ENCODE peak calls at places on chromosome 5, in seven cellular contexts. Y is fibroblast of lung, P is sigmoid colon, O is NT2/D1, N is gastrocnemius medialis, X is adrenal gland, R is PC-3. W is an unnamed sample. For H3K4me1, the result is how much of the 10 kb centered on the place peaks cover.

GRCh38 chr5:132772291-132773070 is 4.6 kb downstream of the SEPTIN8 start:
- DNase-seq in N (no peak), X (no peak), O (no peak), Y (no peak), R (no peak), P (peak), W (no peak)

GRCh38 chr5:149422429-149423286 is 43.6 kb upstream of the IL17B start:
- DNase-seq in Y (peak), N (no peak), P (peak), X (peak), R (no peak), O (no peak), W (no peak)

GRCh38 chr5:56534102-56534501 is 281.2 kb upstream of the MAP3K1 start:
- DNase-seq in Y (no peak), P (no peak), X (no peak), N (no peak), R (peak), O (no peak), W (no peak)

GRCh38 chr5:657570-657969 is 35.6 kb downstream of the TPPP start:
- DNase-seq in X (no peak), O (no peak), P (peak), N (no peak), R (peak), Y (peak), W (no peak)

GRCh38 chr5:14243768-14244167 is 100.6 kb downstream of the TRIO start:
- DNase-seq in O (no peak), R (no peak), Y (no peak), N (no peak), X (no peak), P (no peak), W (no peak)

GRCh38 chr5:538801-539468 is 14.7 kb upstream of the SLC9A3 start:
- DNase-seq in Y (no peak), O (no peak), R (no peak), P (peak), X (no peak), N (no peak), W (no peak)

GRCh38 chr5:143053780-143054179 is 283.6 kb downstream of the ARHGAP26 start:
- DNase-seq in N (no peak), R (no peak), P (no peak), O (no peak), X (no peak), Y (no peak), W (no peak)

GRCh38 chr5:131587541-131587940 is 47.5 kb downstream of the RAPGEF6 start:
- DNase-seq in X (no peak), Y (no peak), P (no peak), O (no peak), R (peak), N (no peak), W (no peak)

GRCh38 chr5:72860499-72860898 is 44.0 kb downstream of the TNPO1 start:
- DNase-seq in R (no peak), O (no peak), X (peak), Y (peak), P (no peak), N (peak), W (peak)

GRCh38 chr5:59759600-59760357 is 133.7 kb downstream of the PDE4D start:
- DNase-seq in O (no peak), N (no peak), R (peak), P (no peak), X (no peak), Y (peak), W (no peak)

GRCh38 chr5:131649160-131649559 is 14.1 kb upstream of the RAPGEF6 start:
- DNase-seq in O (no peak), N (no peak), X (no peak), Y (peak), R (peak), P (no peak), W (no peak)

GRCh38 chr5:155522540-155522939 is 509.0 kb downstream of the KIF4B start:
- DNase-seq in R (no peak), O (no peak), Y (no peak), N (no peak), P (no peak), X (no peak), W (no peak)

GRCh38 chr5:136686192-136686872 is 321.0 kb upstream of the TRPC7 start:
- DNase-seq in O (peak), P (no peak), R (peak), Y (peak), N (no peak), X (no peak), W (peak)

GRCh38 chr5:67319935-67320725 is 123.5 kb upstream of the CD180 start:
- DNase-seq in R (no peak), O (no peak), P (no peak), Y (no peak), N (no peak), X (no peak), W (no peak)

GRCh38 chr5:38835887-38836286 is 9.9 kb upstream of the OSMR start:
- DNase-seq in O (no peak), Y (peak), R (peak), P (no peak), X (no peak), N (no peak), W (peak)

GRCh38 chr5:158810615-158811014 is 289.1 kb downstream of the EBF1 start:
- DNase-seq in N (no peak), O (no peak), Y (no peak), X (no peak), P (no peak), R (no peak), W (no peak)

GRCh38 chr5:175444060-175444904 is at the start of gene DRD1:
- DNase-seq in X (no peak), P (no peak), R (peak), Y (peak), O (no peak), N (no peak), W (peak)

GRCh38 chr5:175464414-175465233 is 13.7 kb upstream of the SFXN1 start:
- DNase-seq in X (no peak), R (peak), Y (peak), O (no peak), P (no peak), N (no peak), W (peak)

GRCh38 chr5:113446358-113446927 is 11.7 kb upstream of the TSSK1B start:
- DNase-seq in Y (no peak), R (no peak), X (no peak), N (no peak), P (no peak), O (no peak), W (no peak)

GRCh38 chr5:82384025-82384750 is 106.0 kb upstream of the RPS23 start:
- DNase-seq in Y (no peak), N (no peak), X (peak), O (no peak), R (no peak), P (no peak), W (no peak)

GRCh38 chr5:57298985-57299491 is 125.2 kb downstream of the GPBP1 start:
- DNase-seq in N (no peak), Y (peak), P (no peak), X (peak), R (peak), O (peak), W (peak)

GRCh38 chr5:95858023-95858461 is 35.5 kb upstream of the GLRX start:
- DNase-seq in X (peak), O (no peak), R (no peak), Y (peak), P (peak), N (no peak), W (no peak)

GRCh38 chr5:36156619-36157018 is 4.7 kb downstream of the SKP2 start:
- DNase-seq in N (no peak), R (no peak), P (no peak), Y (no peak), X (no peak), O (no peak), W (no peak)

GRCh38 chr5:159774476-159775031 is 141.7 kb upstream of the ADRA1B start:
- DNase-seq in N (no peak), R (no peak), Y (no peak), P (no peak), O (peak), X (no peak), W (no peak)

GRCh38 chr5:149127394-149127955 is 13.8 kb upstream of the ABLIM3 start:
- DNase-seq in X (no peak), P (no peak), O (no peak), Y (no peak), N (no peak), R (peak), W (no peak)

GRCh38 chr5:151454889-151455288 is 7.5 kb downstream of the SLC36A1 start:
- DNase-seq in P (no peak), Y (no peak), O (no peak), X (no peak), R (no peak), N (no peak), W (no peak)

GRCh38 chr5:2272755-2273154 is 390.0 kb upstream of the IRX4 start:
- DNase-seq in R (no peak), N (no peak), X (no peak), Y (no peak), O (no peak), P (peak), W (no peak)

GRCh38 chr5:37940931-37941623 is 101.2 kb upstream of the GDNF start:
- DNase-seq in X (no peak), P (no peak), R (peak), O (no peak), Y (no peak), N (no peak), W (no peak)

GRCh38 chr5:169344629-169345028 is 43.7 kb upstream of the SLIT3 start:
- DNase-seq in P (peak), O (no peak), R (no peak), Y (no peak), X (no peak), N (no peak), W (no peak)

GRCh38 chr5:142186821-142187594 is 78.4 kb downstream of the NDFIP1 start:
- DNase-seq in P (no peak), Y (peak), X (no peak), R (peak), O (no peak), N (no peak), W (no peak)

DNA sequence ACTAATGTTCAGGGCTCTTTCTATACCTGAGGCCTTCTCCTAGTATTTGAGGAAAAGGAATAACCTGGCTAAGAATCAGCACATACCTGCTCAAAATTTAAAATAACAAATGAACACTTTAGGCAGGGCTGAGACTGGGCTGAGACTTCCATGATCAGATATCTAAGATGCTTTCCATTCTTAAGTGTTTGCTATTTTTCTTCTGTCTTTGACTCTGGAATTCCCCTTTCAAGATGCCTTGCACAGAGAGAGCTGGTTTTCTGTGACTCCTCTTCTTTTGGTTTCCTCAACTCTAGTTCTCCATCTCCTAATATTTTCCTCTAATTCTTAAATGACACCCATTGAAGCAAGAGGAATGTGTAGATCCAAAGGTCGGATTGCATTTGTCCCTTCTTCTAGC is 61.1 kb downstream of the DPYSL3 start:
- DNase-seq in P (no peak), N (no peak), R (no peak), X (no peak), Y (no peak), O (no peak), W (no peak)
- H3K4me3 ChIP-seq in P (no peak), N (no peak), R (no peak), X (no peak), Y (no peak), O (no peak), W (no peak)

GRCh38 chr5:154388842-154389241 is 57.0 kb upstream of the SAP30L start:
- DNase-seq in N (no peak), O (no peak), R (no peak), P (no peak), X (no peak), Y (no peak), W (no peak)

GRCh38 chr5:154380263-154380662 is 65.5 kb upstream of the SAP30L start:
- DNase-seq in R (no peak), N (no peak), P (no peak), Y (no peak), O (no peak), X (no peak), W (no peak)

GRCh38 chr5:154385236-154385512 is 60.6 kb upstream of the SAP30L start:
- DNase-seq in O (no peak), R (no peak), N (no peak), P (no peak), Y (no peak), X (no peak), W (peak)

GRCh38 chr5:154386952-154387629 is 58.7 kb upstream of the SAP30L start:
- DNase-seq in O (no peak), P (no peak), N (no peak), Y (no peak), R (no peak), X (no peak), W (no peak)

DNA sequence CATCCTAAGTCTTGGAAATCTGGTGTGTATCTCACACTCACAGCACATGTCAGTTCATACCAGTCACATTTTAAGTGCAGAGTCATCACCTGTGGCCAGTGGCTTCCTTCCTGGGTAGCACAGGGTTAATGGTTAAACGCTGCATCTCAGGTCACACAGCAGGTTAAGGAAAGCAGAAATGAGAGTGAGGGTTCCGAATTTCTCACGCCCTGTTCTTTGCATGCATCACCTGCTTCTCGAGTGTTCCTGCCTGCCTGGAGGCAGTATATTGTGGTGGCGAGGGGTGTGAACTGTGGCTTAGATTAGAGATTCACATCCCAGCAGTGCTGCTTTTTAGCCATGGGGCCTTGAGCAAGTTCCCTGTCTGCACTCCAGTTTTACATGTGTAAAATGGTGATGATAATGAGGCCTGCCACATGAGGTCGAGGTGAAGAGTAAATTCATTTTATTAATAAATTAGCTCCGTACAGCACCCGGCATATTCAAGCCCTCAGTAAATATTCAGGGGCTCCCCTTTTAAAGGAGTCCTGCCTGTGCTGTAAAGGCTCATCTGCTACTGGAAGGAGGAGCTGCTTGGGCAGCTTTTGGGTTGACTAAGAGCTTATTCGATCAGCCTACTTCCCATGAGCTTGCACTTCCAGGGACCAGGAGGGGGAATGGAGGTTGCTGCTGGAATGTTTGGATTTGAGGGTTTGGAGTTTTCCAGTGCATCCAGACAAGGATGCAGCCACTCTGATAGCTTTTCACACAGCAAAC is 61.1 kb upstream of the SAP30L start:
- DNase-seq in X (no peak), R (no peak), P (no peak), O (no peak), Y (no peak), N (no peak), W (no peak)
- H3K4me1 ChIP-seq in X (under half), R (under half), P (under half), O (under half), Y (under half), N (under half), W (under half)

GRCh38 chr5:15496886-15497285 is 3.1 kb upstream of the FBXL7 start:
- DNase-seq in O (no peak), N (no peak), R (no peak), X (no peak), Y (no peak), P (no peak), W (no peak)

GRCh38 chr5:15501057-15501791 is 1.2 kb downstream of the FBXL7 start:
- DNase-seq in X (peak), Y (peak), O (no peak), N (peak), P (peak), R (no peak), W (peak)

GRCh38 chr5:15502208-15502607 is 2.2 kb downstream of the FBXL7 start:
- DNase-seq in N (no peak), O (no peak), X (no peak), Y (peak), P (no peak), R (no peak), W (peak)

GRCh38 chr5:15499528-15500325 is at the start of gene FBXL7:
- DNase-seq in X (peak), O (peak), R (peak), Y (peak), P (peak), N (peak), W (peak)

GRCh38 chr5:15500326-15500958 is 462 bp downstream of the FBXL7 start:
- DNase-seq in Y (peak), O (no peak), R (no peak), P (peak), X (peak), N (peak), W (peak)
- H3K4me3 ChIP-seq in Y (peak), O (peak), R (peak), P (peak), X (peak), N (peak), W (peak)

DNA sequence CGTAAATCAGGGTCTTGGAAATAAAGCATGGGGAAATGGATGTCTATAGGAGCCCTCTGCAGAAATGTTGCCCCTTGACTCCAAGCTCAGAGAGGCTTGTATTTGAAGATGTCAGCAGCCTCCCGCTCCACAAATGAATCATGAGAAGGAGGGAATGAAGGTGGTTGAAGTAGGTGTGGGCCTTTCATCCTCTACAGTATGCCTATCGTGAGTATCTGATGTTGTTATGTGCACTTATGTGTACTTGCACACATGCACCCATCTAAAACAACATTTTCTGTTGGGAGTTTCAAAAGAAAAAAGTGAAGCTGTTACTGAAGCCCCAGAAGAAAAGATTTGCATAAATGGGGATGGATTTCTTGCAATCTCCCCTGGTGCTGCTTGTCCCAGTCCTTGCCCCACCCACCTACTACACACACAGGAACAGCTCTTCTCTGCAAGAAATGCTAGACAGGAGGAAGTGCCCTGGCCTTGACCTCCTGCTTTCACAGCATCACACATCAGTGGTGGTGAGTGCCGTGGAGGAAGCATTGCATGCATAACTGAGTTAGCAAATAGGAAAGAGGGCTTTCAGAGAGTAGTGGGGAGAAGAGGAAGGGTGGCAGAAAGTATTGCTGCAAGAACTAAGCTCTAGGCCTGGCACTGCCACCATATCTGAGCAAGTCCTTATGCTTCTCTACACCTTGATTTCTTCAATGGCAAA is 156.1 kb downstream of the SNX18 start:
- DNase-seq in R (no peak), O (no peak), Y (no peak), N (peak), P (peak), X (peak), W (no peak)
- H3K4me1 ChIP-seq in R (under half), O (under half), Y (under half), N (under half), P (under half), X (under half), W (under half)

GRCh38 chr5:61409568-61409967 is 77.5 kb downstream of the ZSWIM6 start:
- DNase-seq in O (no peak), R (peak), Y (peak), X (no peak), N (no peak), P (no peak), W (peak)
- H3K4me3 ChIP-seq in O (no peak), R (peak), Y (peak), X (no peak), N (no peak), P (no peak), W (peak)

GRCh38 chr5:116772152-116772501 is 197.5 kb upstream of the SEMA6A start:
- DNase-seq in R (no peak), P (no peak), X (no peak), N (no peak), Y (no peak), O (no peak), W (no peak)

GRCh38 chr5:116769470-116769869 is 194.8 kb upstream of the SEMA6A start:
- DNase-seq in P (no peak), X (no peak), N (no peak), R (no peak), Y (no peak), O (no peak), W (no peak)

GRCh38 chr5:116773926-116774325 is 199.3 kb upstream of the SEMA6A start:
- DNase-seq in Y (no peak), O (peak), X (no peak), R (no peak), P (no peak), N (no peak), W (no peak)

GRCh38 chr5:116766470-116766947 is 191.9 kb upstream of the SEMA6A start:
- DNase-seq in O (no peak), Y (peak), R (peak), X (no peak), P (peak), N (no peak), W (peak)

DNA sequence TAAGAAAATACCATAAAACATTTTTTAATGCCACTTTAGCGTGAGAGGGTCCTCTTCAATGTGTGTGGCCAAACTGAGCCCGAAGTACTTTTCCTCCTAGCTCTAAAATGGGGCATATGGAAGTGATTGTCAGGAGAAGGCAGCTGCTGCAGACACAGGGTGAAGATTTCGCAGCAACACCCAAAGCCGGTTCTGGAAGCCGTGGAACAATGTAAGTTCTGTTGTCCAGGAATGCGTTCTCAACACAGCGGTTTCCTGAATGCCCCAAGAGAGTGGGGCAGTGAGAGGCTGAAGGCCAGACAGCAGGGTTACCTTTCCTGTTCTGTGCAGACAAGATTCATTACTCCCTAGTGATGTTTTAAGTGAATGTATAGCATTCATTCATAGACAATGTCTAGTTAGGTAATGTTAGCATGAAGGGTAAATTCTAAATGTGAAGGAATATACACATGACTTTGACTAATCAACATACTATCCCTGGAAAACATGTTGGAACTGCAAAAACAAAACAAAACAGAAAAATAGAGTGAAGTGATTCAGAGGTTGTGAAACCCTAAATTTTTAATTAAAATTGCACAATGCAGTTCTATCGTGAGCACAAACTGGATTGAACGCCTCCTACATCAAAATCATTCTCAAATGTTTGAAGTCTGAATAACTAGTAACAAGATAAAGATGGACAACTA is 197.0 kb upstream of the SEMA6A start:
- DNase-seq in R (no peak), P (no peak), X (no peak), N (peak), Y (no peak), O (no peak), W (no peak)
- H3K4me1 ChIP-seq in R (under half), P (under half), X (under half), N (under half), Y (under half), O (under half), W (under half)

W was measured in A673.